ENCODE peak calls at places on chromosomes 3 and 15, in four cellular contexts. D is prostate gland, X is A549, K is iris pigment epithelial cell. I is an unnamed sample.

GRCh38 chr3:61114316-61114953 is 136.8 kb downstream of the FHIT start:
- DNase-seq in X (no peak), D (no peak), K (peak), I (no peak)

GRCh38 chr3:29185706-29186105 is 95.2 kb upstream of the RBMS3 start:
- DNase-seq in X (no peak), K (peak), D (no peak), I (no peak)

GRCh38 chr15:55088207-55088606 is 108.5 kb downstream of the RSL24D1 start:
- DNase-seq in X (no peak), K (no peak), D (no peak), I (no peak)

GRCh38 chr3:123377173-123377740 is 71.6 kb downstream of the ADCY5 start:
- DNase-seq in D (no peak), K (no peak), X (no peak), I (no peak)

GRCh38 chr3:37181766-37182165 is 7.4 kb upstream of the LRRFIP2 start:
- DNase-seq in X (no peak), D (no peak), K (no peak), I (no peak)

GRCh38 chr3:123637131-123637530 is 52.3 kb upstream of the HACD2 start:
- DNase-seq in D (no peak), K (no peak), X (no peak), I (no peak)

GRCh38 chr15:67199391-67199790 is 55.1 kb downstream of the AAGAB start:
- DNase-seq in K (peak), D (no peak), X (no peak), I (no peak)

GRCh38 chr3:152058906-152059305 is 185.5 kb downstream of the SUCNR1 start:
- DNase-seq in X (no peak), D (no peak), K (peak), I (no peak)

GRCh38 chr3:71681224-71681668 is 44.0 kb downstream of the EIF4E3 start:
- DNase-seq in K (peak), D (peak), X (peak), I (peak)

GRCh38 chr3:151210676-151211381 is 7.8 kb upstream of the GPR171 start:
- DNase-seq in X (no peak), K (peak), D (no peak), I (peak)

GRCh38 chr3:161049683-161050248 is 55.4 kb downstream of the B3GALNT1 start:
- DNase-seq in D (no peak), X (no peak), K (no peak), I (no peak)

GRCh38 chr15:85024003-85024402 is 42.3 kb downstream of the PDE8A start:
- DNase-seq in K (no peak), X (no peak), D (no peak), I (no peak)

GRCh38 chr3:106206613-106207012 is 337.8 kb upstream of the CBLB start:
- DNase-seq in X (no peak), K (no peak), D (no peak), I (no peak)

GRCh38 chr3:185225523-185225922 is 28.3 kb downstream of the EHHADH start:
- DNase-seq in X (no peak), D (no peak), K (peak), I (no peak)

GRCh38 chr15:80049046-80049445 is 10.4 kb upstream of the ZFAND6 start:
- DNase-seq in D (no peak), X (no peak), K (no peak), I (no peak)

GRCh38 chr15:51401872-51402517 is 60.5 kb downstream of the GLDN start:
- DNase-seq in D (no peak), K (peak), X (peak), I (peak)

GRCh38 chr15:93048759-93049161 is 40.3 kb downstream of the RGMA start:
- DNase-seq in D (peak), X (no peak), K (no peak), I (no peak)

GRCh38 chr15:82621970-82622369 is 25.2 kb downstream of the CPEB1 start:
- DNase-seq in K (no peak), D (no peak), X (peak), I (peak)

GRCh38 chr15:68400066-68400456 is 31.9 kb downstream of the ITGA11 start:
- DNase-seq in D (no peak), K (peak), X (peak), I (peak)

GRCh38 chr15:90729266-90729665 is 12.1 kb downstream of the BLM start:
- DNase-seq in K (no peak), D (no peak), X (no peak), I (no peak)

GRCh38 chr15:29820802-29821160 is 1.5 kb downstream of the TJP1 start:
- DNase-seq in K (no peak), X (no peak), D (no peak), I (no peak)

GRCh38 chr3:23800731-23801130 is 5.0 kb upstream of the UBE2E1 start:
- DNase-seq in X (peak), D (no peak), K (no peak), I (no peak)

GRCh38 chr3:119637679-119638525 is 22.5 kb downstream of the POPDC2 start:
- DNase-seq in X (peak), D (no peak), K (peak), I (no peak)

GRCh38 chr3:186217820-186218164 is 108.9 kb upstream of the ETV5 start:
- DNase-seq in X (no peak), D (no peak), K (peak), I (peak)

GRCh38 chr3:143974181-143974876 is 2.7 kb downstream of the DIPK2A start:
- DNase-seq in K (no peak), D (no peak), X (no peak), I (no peak)

GRCh38 chr15:78101423-78102105 is 9.2 kb downstream of the SH2D7 start:
- DNase-seq in K (no peak), D (no peak), X (no peak), I (no peak)

GRCh38 chr3:60645801-60646200 is 605.5 kb downstream of the FHIT start:
- DNase-seq in X (no peak), K (no peak), D (no peak), I (no peak)

GRCh38 chr3:79954756-79955155 is 187.0 kb upstream of the ROBO1 start:
- DNase-seq in K (no peak), D (no peak), X (no peak), I (no peak)

GRCh38 chr15:60520041-60520824 is 41.3 kb upstream of the ICE2 start:
- DNase-seq in X (peak), K (peak), D (no peak), I (peak)

GRCh38 chr3:22934973-22935372 is 268.2 kb upstream of the UBE2E2 start:
- DNase-seq in K (no peak), X (no peak), D (no peak), I (no peak)

GRCh38 chr15:52295421-52295991 is at the start of gene MYO5C:
- DNase-seq in K (no peak), D (peak), X (peak), I (peak)

GRCh38 chr3:177777699-177778098 is 580.4 kb upstream of the TBL1XR1 start:
- DNase-seq in K (peak), X (peak), D (no peak), I (peak)

GRCh38 chr15:65184305-65184943 is 718 bp downstream of the CLPX start:
- DNase-seq in D (peak), K (peak), X (peak), I (peak)

I was measured in HT-29.